ENCODE peak calls at places on chromosomes 7 and 10, in seven cellular contexts. D is heart left ventricle; N is uterus; V is pancreas; G is BE2C; M is CD8-positive, alpha-beta T cell; S is fibroblast of the aortic adventitia. Q is an unnamed sample.

GRCh38 chr7:117157121-117157870 is 165.6 kb downstream of the WNT2 start:
- DNase-seq in M (no peak), D (peak), V (peak), G (peak), S (peak), N (peak), Q (no peak)

GRCh38 chr10:116147162-116147906 is 125.7 kb downstream of the GFRA1 start:
- DNase-seq in M (no peak), S (no peak), N (no peak), G (no peak), D (no peak), V (no peak), Q (no peak)

GRCh38 chr10:61964059-61964709 is 62.7 kb downstream of the ARID5B start:
- DNase-seq in G (no peak), S (no peak), M (no peak), N (no peak), D (no peak), V (no peak), Q (no peak)

GRCh38 chr10:77756319-77757232 is 119.0 kb upstream of the KCNMA1 start:
- DNase-seq in S (peak), V (no peak), N (no peak), D (no peak), M (no peak), G (peak), Q (no peak)

GRCh38 chr10:99612167-99612831 is 7.9 kb downstream of the SLC25A28 start:
- DNase-seq in S (peak), G (peak), V (no peak), M (peak), D (no peak), N (no peak), Q (no peak)

GRCh38 chr7:158865462-158865922 is 9.1 kb downstream of the DYNC2I1 start:
- DNase-seq in N (no peak), D (no peak), V (no peak), S (no peak), M (no peak), G (no peak), Q (no peak)

GRCh38 chr7:111593343-111593742 is 31.1 kb upstream of the IMMP2L start:
- DNase-seq in G (no peak), S (no peak), V (no peak), N (no peak), D (no peak), M (no peak), Q (no peak)

GRCh38 chr7:32560075-32560474 is 64.8 kb downstream of the AVL9 start:
- DNase-seq in S (no peak), M (no peak), V (no peak), G (no peak), D (no peak), N (no peak), Q (no peak)

GRCh38 chr7:50304158-50304910 is at the start of gene IKZF1:
- DNase-seq in V (peak), S (no peak), G (no peak), M (peak), N (peak), D (peak), Q (peak)

GRCh38 chr7:108193593-108194498 is 63.7 kb upstream of the LAMB4 start:
- DNase-seq in V (no peak), M (no peak), D (no peak), N (no peak), S (no peak), G (no peak), Q (no peak)

GRCh38 chr7:65554-65953 is 126.8 kb upstream of the FAM20C start:
- DNase-seq in V (no peak), S (peak), D (no peak), N (no peak), G (no peak), M (no peak), Q (no peak)

GRCh38 chr10:113060221-113061053 is 110.4 kb downstream of the TCF7L2 start:
- DNase-seq in V (no peak), D (peak), M (no peak), S (peak), G (no peak), N (no peak), Q (no peak)

GRCh38 chr7:137591444-137591843 is 247.9 kb upstream of the PTN start:
- DNase-seq in N (no peak), S (peak), V (no peak), G (no peak), M (no peak), D (no peak), Q (no peak)

GRCh38 chr10:54587973-54588372 is 213.1 kb downstream of the PCDH15 start:
- DNase-seq in D (no peak), V (no peak), S (no peak), M (no peak), N (no peak), G (no peak), Q (no peak)

GRCh38 chr10:116771101-116771705 is 28.8 kb upstream of the HSPA12A start:
- DNase-seq in M (no peak), V (no peak), G (no peak), S (peak), D (peak), N (peak), Q (no peak)

GRCh38 chr7:42186181-42186580 is 50.8 kb downstream of the GLI3 start:
- DNase-seq in S (no peak), D (no peak), N (no peak), M (no peak), V (no peak), G (no peak), Q (no peak)

GRCh38 chr7:40717242-40717641 is 582.4 kb downstream of the SUGCT start:
- DNase-seq in N (peak), G (peak), D (peak), M (no peak), V (peak), S (peak), Q (peak)

GRCh38 chr7:55521543-55522267 is 50.6 kb downstream of the VOPP1 start:
- DNase-seq in G (no peak), V (no peak), D (no peak), N (no peak), S (no peak), M (no peak), Q (no peak)

GRCh38 chr10:33421789-33422188 is 87.3 kb upstream of the NRP1 start:
- DNase-seq in G (no peak), D (no peak), N (peak), M (no peak), V (peak), S (peak), Q (no peak)

GRCh38 chr7:34677491-34677890 is 19.5 kb downstream of the NPSR1 start:
- DNase-seq in V (no peak), M (no peak), D (no peak), S (no peak), N (no peak), G (no peak), Q (no peak)

GRCh38 chr7:78501064-78501463 is 702.5 kb downstream of the PHTF2 start:
- DNase-seq in G (no peak), S (no peak), N (no peak), D (no peak), M (no peak), V (no peak), Q (no peak)

GRCh38 chr10:29266641-29267040 is 22.2 kb upstream of the LYZL1 start:
- DNase-seq in S (no peak), N (no peak), V (no peak), G (peak), M (no peak), D (no peak), Q (no peak)

GRCh38 chr7:1290262-1291039 is 57.8 kb downstream of the UNCX start:
- DNase-seq in M (peak), V (no peak), D (no peak), S (peak), G (no peak), N (no peak), Q (peak)

GRCh38 chr7:101432316-101432715 is 69.6 kb downstream of the COL26A1 start:
- DNase-seq in N (no peak), M (no peak), S (no peak), V (no peak), G (no peak), D (no peak), Q (no peak)

GRCh38 chr10:43905502-43906236 is 257.0 kb upstream of the ZNF32 start:
- DNase-seq in M (no peak), G (peak), N (peak), D (peak), S (peak), V (no peak), Q (no peak)

GRCh38 chr10:57333880-57334279 is 933.8 kb downstream of the IPMK start:
- DNase-seq in S (no peak), M (no peak), D (no peak), G (no peak), N (no peak), V (no peak), Q (no peak)
- TF ChIP-seq CTCF in S (no peak), M (no peak), D (no peak), G (no peak), N (no peak), V (no peak), Q (no peak)

GRCh38 chr10:60352105-60352504 is 37.6 kb downstream of the ANK3 start:
- DNase-seq in M (no peak), V (no peak), G (no peak), S (no peak), D (no peak), N (no peak), Q (peak)

GRCh38 chr10:60349426-60349825 is 40.2 kb downstream of the ANK3 start:
- DNase-seq in G (no peak), S (peak), M (no peak), N (no peak), V (no peak), D (no peak), Q (no peak)

GRCh38 chr10:60350400-60350799 is 39.3 kb downstream of the ANK3 start:
- DNase-seq in N (no peak), G (no peak), D (no peak), V (no peak), M (no peak), S (peak), Q (no peak)

GRCh38 chr10:60348982-60349381 is 40.7 kb downstream of the ANK3 start:
- DNase-seq in V (no peak), G (no peak), M (no peak), N (no peak), D (no peak), S (peak), Q (no peak)

DNA sequence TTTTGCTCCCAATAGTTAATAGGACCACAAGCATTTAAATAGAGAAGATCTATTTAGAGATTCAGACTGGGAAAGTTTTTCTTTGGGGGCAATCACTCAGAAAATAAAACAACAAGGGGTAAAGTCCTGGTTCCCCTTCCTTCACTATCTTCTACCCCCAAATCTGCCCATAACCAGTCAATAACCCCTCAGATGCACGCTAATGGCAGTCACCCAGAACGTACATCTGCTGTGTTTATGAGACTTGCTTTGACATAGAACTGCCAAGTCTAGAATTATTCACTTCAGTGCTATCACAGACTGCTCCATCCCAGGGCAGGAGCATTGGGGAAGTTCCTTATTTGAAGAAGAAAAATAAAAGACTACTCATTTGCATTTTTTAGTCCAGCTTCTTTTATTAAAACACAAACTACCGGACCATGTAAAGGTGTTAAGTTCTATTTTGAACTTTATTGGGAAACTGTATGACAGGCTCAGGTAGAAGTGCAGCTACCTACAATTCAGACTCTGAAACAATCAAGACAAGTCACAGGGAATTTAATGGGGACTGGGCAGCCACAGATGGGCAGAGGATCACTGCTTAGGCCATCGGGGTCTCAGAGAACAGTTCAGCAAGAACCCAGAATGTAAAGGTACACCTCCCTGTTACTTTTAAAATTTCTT is 38.4 kb downstream of the ANK3 start:
- DNase-seq in D (no peak), G (no peak), M (no peak), S (no peak), V (no peak), N (no peak), Q (peak)
- H3K4me3 ChIP-seq in D (no peak), G (no peak), M (no peak), S (no peak), V (no peak), N (no peak), Q (no peak)

DNA sequence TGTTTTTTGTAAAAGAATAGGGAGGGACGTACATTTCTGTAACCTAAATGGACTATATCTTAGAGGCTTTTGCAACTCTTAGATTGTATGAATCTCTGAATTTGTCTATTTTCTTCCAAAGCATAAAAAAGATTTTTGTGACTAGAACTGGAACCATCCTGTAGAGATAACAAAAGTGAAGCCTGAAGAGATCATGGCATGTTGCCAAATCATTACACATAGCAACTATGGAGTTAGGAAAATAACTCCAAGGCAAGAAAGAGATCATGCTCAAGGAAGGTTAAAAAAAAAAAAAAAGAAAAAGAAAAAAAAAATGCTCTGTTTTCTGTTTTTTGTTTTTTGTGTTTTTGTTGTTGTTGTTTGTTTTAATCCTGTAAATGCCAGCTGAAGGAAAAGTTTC is 567.7 kb upstream of the ZWINT start:
- DNase-seq in M (no peak), V (no peak), S (no peak), N (no peak), D (no peak), G (no peak), Q (no peak)
- TF ChIP-seq CTCF in M (no peak), V (no peak), S (no peak), N (no peak), D (no peak), G (no peak), Q (no peak)

DNA sequence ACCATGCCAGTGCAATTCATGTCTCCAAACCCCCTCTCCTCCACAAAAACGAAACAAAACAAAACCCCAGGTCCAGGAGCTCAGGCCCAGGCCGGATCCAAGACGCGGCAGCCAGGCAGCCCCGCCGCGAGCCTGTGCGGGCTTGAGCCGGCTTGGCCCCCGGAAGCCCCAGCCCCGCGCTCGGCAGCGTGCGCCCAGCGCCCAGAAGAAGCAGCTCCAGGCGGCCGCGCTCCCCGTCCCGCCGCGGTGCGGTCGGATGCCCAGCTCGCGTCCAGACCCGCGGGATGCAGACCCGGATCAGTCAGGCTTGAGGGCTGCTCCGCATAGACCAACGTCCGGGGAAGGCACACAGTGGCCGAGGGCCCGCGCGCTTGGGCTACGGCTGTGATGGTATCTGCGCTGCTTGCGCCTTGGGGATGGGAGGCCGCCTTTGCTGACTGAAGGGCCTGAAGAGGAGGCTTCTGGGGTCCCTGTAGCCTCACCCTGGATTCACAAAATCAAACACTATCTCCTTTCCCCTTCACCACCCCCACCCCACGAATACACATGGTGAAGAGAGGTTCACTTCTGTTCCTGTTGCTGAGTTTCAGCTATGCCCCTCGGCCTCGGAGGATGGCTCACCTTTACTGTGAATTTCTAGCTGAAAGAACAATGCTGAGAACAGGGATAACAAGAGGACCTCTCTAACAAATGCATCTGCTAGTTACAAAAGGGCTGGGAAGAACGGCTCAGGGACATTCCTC is 79.9 kb upstream of the EN2 start:
- DNase-seq in G (no peak), V (no peak), M (no peak), N (peak), D (peak), S (peak), Q (no peak)
- H3K4me3 ChIP-seq in G (no peak), V (peak), M (no peak), N (no peak), D (peak), S (peak), Q (no peak)